ENCODE peak calls at places on chromosomes 7 and 10, in five cellular contexts. N is GM13977, U is A673, Z is fibroblast of lung, S is H54. P is an unnamed sample.

GRCh38 chr10:101046332-101047238 is 15.2 kb upstream of the KAZALD1 start:
- DNase-seq in N (no peak), Z (peak; percentile 44), S (no peak), U (peak; percentile 73), P (peak; percentile 89)

GRCh38 chr10:124467165-124467564 is 5.5 kb downstream of the LHPP start:
- DNase-seq in Z (no peak), U (no peak), S (no peak), N (no peak), P (no peak)

GRCh38 chr10:4059471-4060138 is 274.6 kb upstream of the KLF6 start:
- DNase-seq in S (no peak), N (no peak), Z (no peak), U (no peak), P (no peak)

GRCh38 chr7:105304040-105304895 is 84.5 kb downstream of the SRPK2 start:
- DNase-seq in N (no peak), S (peak; percentile 19), Z (peak; percentile 66), U (peak; percentile 10), P (no peak)

GRCh38 chr10:16597656-16598055 is 76.0 kb upstream of the C1QL3 start:
- DNase-seq in Z (peak; percentile 79), S (no peak), U (peak; percentile 72), N (no peak), P (no peak)

GRCh38 chr7:45088821-45089313 is at the start of gene NACAD:
- DNase-seq in N (peak; percentile 67), U (peak; percentile 58), S (no peak), Z (peak; percentile 28), P (no peak)

GRCh38 chr7:155979566-155979965 is 167.3 kb upstream of the SHH start:
- DNase-seq in N (no peak), Z (no peak), U (no peak), S (no peak), P (no peak)

GRCh38 chr10:51092402-51092801 is 18.1 kb downstream of the PRKG1 start:
- DNase-seq in S (no peak), U (peak; percentile 25), N (no peak), Z (peak; percentile 68), P (no peak)

GRCh38 chr10:24793648-24794379 is 70.1 kb upstream of the ARHGAP21 start:
- DNase-seq in N (no peak), S (no peak), Z (peak; percentile 24), U (no peak), P (no peak)

GRCh38 chr10:88428442-88428841 is 154.7 kb downstream of the RNLS start:
- DNase-seq in S (no peak), N (no peak), U (no peak), Z (peak; percentile 50), P (no peak)

GRCh38 chr10:1369665-1370064 is 313.5 kb downstream of the WDR37 start:
- DNase-seq in Z (no peak), U (no peak), S (no peak), N (no peak), P (no peak)

GRCh38 chr10:12103743-12104142 is 25.7 kb upstream of the SEC61A2 start:
- DNase-seq in N (no peak), Z (no peak), S (no peak), U (no peak), P (no peak)

GRCh38 chr10:96608815-96609214 is 22.0 kb upstream of the TM9SF3 start:
- DNase-seq in N (no peak), S (no peak), U (no peak), Z (no peak), P (no peak)

GRCh38 chr10:70715853-70716795 is 43.8 kb downstream of the ADAMTS14 start:
- DNase-seq in Z (peak; percentile 39), U (peak; percentile 54), S (peak; percentile 62), N (no peak), P (no peak)

GRCh38 chr10:77458986-77459590 is 178.5 kb downstream of the KCNMA1 start:
- DNase-seq in N (no peak), S (no peak), U (no peak), Z (peak; percentile 22), P (no peak)

GRCh38 chr10:62627985-62628384 is 176.5 kb upstream of the ADO start:
- DNase-seq in U (no peak), Z (peak; percentile 25), N (no peak), S (no peak), P (no peak)

GRCh38 chr10:123451607-123452245 is 214.4 kb upstream of the GPR26 start:
- DNase-seq in Z (no peak), S (no peak), U (no peak), N (no peak), P (peak; percentile 48)

GRCh38 chr7:105652359-105652993 is 71.2 kb upstream of the EFCAB10 start:
- DNase-seq in S (peak; percentile 81), U (peak; percentile 86), N (peak; percentile 79), Z (peak; percentile 50), P (peak; percentile 77)

P was measured in SK-N-DZ.